ENCODE peak calls at places on chromosomes 6 and 20, in seven cellular contexts. O is NCI-H1930; Z is left lung; W is amniotic epithelial cell; F is AG04449; S is CD4-positive, alpha-beta memory T cell; V is IMR-90. R is an unnamed sample.

GRCh38 chr6:84575264-84575663 is 189.1 kb downstream of the TBX18 start:
- DNase-seq in O (no peak), Z (no peak), W (peak), F (no peak), S (no peak), V (no peak), R (no peak)

GRCh38 chr20:61668771-61669503 is 396.7 kb downstream of the TAF4 start:
- DNase-seq in O (no peak), Z (peak), W (no peak), F (no peak), S (no peak), V (no peak), R (no peak)

GRCh38 chr20:50278684-50279531 is 88.3 kb downstream of the CEBPB start:
- DNase-seq in O (no peak), Z (peak), W (peak), F (no peak), S (no peak), V (no peak), R (no peak)

GRCh38 chr6:137820952-137821351 is 46.1 kb upstream of the TNFAIP3 start:
- DNase-seq in O (no peak), Z (no peak), W (peak), F (no peak), S (no peak), V (peak), R (no peak)

GRCh38 chr20:48668451-48668946 is 159.3 kb downstream of the PREX1 start:
- DNase-seq in O (no peak), Z (no peak), W (peak), F (no peak), S (no peak), V (no peak), R (no peak)

GRCh38 chr20:32386091-32386490 is 28.0 kb downstream of the ASXL1 start:
- DNase-seq in O (no peak), Z (no peak), W (no peak), F (no peak), S (no peak), V (no peak), R (no peak)

GRCh38 chr6:156396068-156396771 is 381.0 kb upstream of the ARID1B start:
- DNase-seq in O (no peak), Z (no peak), W (no peak), F (no peak), S (peak), V (no peak), R (no peak)

GRCh38 chr6:169529931-169530761 is 171.7 kb downstream of the WDR27 start:
- DNase-seq in O (no peak), Z (peak), W (peak), F (no peak), S (no peak), V (peak), R (no peak)

GRCh38 chr6:125748534-125749111 is 809 bp upstream of the HEY2 start:
- DNase-seq in O (peak), Z (no peak), W (no peak), F (no peak), S (peak), V (peak), R (no peak)

GRCh38 chr6:42211726-42212125 is 5.9 kb downstream of the MRPS10 start:
- DNase-seq in O (no peak), Z (no peak), W (no peak), F (no peak), S (no peak), V (no peak), R (no peak)

GRCh38 chr6:106750146-106750900 is 120.9 kb downstream of the QRSL1 start:
- DNase-seq in O (no peak), Z (no peak), W (no peak), F (no peak), S (no peak), V (no peak), R (no peak)

GRCh38 chr6:140366991-140367390 is 992.5 kb upstream of the CITED2 start:
- DNase-seq in O (no peak), Z (no peak), W (peak), F (no peak), S (no peak), V (peak), R (no peak)

GRCh38 chr20:48064929-48065328 is 279.6 kb upstream of the SULF2 start:
- DNase-seq in O (no peak), Z (no peak), W (peak), F (peak), S (no peak), V (peak), R (no peak)

GRCh38 chr6:116406678-116407345 is 36.1 kb downstream of the DSE start:
- DNase-seq in O (no peak), Z (no peak), W (peak), F (no peak), S (no peak), V (peak), R (no peak)

GRCh38 chr20:33832113-33832853 is 21.1 kb downstream of the CHMP4B start:
- DNase-seq in O (no peak), Z (no peak), W (no peak), F (no peak), S (no peak), V (peak), R (no peak)

GRCh38 chr20:15345287-15345686 is 1007.9 kb upstream of the FLRT3 start:
- DNase-seq in O (no peak), Z (no peak), W (no peak), F (no peak), S (no peak), V (no peak), R (no peak)

GRCh38 chr6:7219310-7219709 is 93.7 kb downstream of the SSR1 start:
- DNase-seq in O (no peak), Z (no peak), W (no peak), F (no peak), S (no peak), V (peak), R (no peak)